ENCODE peak calls at places on chromosomes 7 and 10, in seven cellular contexts. M is stimulated activated naive CD4-positive, alpha-beta T cell treated with Interleukin-2 at 50 U/mL for 16 hours; K is memory B cell; N is kidney epithelial cell; E is DMS79; R is GM20000; I is caudate nucleus. O is an unnamed sample.

GRCh38 chr7:64516451-64516850 is 46.4 kb downstream of the ZNF680 start:
- DNase-seq in M (no peak), K (no peak), N (no peak), E (no peak), R (no peak), I (no peak), O (no peak)

GRCh38 chr7:41870017-41870416 is 167.1 kb upstream of the INHBA start:
- DNase-seq in M (no peak), K (no peak), N (no peak), E (no peak), R (no peak), I (no peak), O (no peak)

GRCh38 chr7:155439311-155440017 is 18.5 kb upstream of the EN2 start:
- DNase-seq in M (no peak), K (no peak), N (no peak), E (no peak), R (no peak), I (no peak), O (no peak)

GRCh38 chr7:157429001-157429679 is 92.3 kb downstream of the DNAJB6 start:
- DNase-seq in M (no peak), K (no peak), N (no peak), E (no peak), R (no peak), I (no peak), O (no peak)

GRCh38 chr7:130896898-130897514 is 163.0 kb upstream of the KLF14 start:
- DNase-seq in M (peak), K (peak), N (no peak), E (no peak), R (peak), I (peak), O (peak)

GRCh38 chr10:11112718-11113117 is 95.0 kb downstream of the CELF2 start:
- DNase-seq in M (no peak), K (no peak), N (no peak), E (no peak), R (no peak), I (no peak), O (no peak)

GRCh38 chr7:25032774-25033743 is 53.1 kb upstream of the OSBPL3 start:
- DNase-seq in M (no peak), K (no peak), N (no peak), E (no peak), R (no peak), I (no peak), O (no peak)

GRCh38 chr10:31757374-31757773 is 171.3 kb downstream of the ARHGAP12 start:
- DNase-seq in M (no peak), K (no peak), N (no peak), E (peak), R (no peak), I (no peak), O (no peak)

GRCh38 chr7:87596696-87597095 is 4.0 kb downstream of the ABCB1 start:
- DNase-seq in M (no peak), K (no peak), N (no peak), E (no peak), R (no peak), I (no peak), O (no peak)

GRCh38 chr10:116742367-116743265 is at the start of gene HSPA12A:
- DNase-seq in M (peak), K (no peak), N (no peak), E (no peak), R (peak), I (peak), O (peak)

GRCh38 chr10:114821293-114821914 is at the start of gene FHIP2A:
- DNase-seq in M (peak), K (peak), N (no peak), E (no peak), R (peak), I (peak), O (peak)

GRCh38 chr7:17608114-17608833 is 309.8 kb downstream of the AHR start:
- DNase-seq in M (no peak), K (no peak), N (no peak), E (no peak), R (no peak), I (no peak), O (no peak)

GRCh38 chr7:211715-212058 is 19.3 kb downstream of the FAM20C start:
- DNase-seq in M (no peak), K (no peak), N (no peak), E (no peak), R (no peak), I (no peak), O (no peak)

GRCh38 chr7:458511-459245 is 61.0 kb downstream of the PDGFA start:
- DNase-seq in M (no peak), K (no peak), N (no peak), E (no peak), R (no peak), I (no peak), O (no peak)

GRCh38 chr7:29332027-29332806 is 137.6 kb downstream of the CHN2 start:
- DNase-seq in M (no peak), K (no peak), N (no peak), E (peak), R (no peak), I (no peak), O (no peak)

GRCh38 chr7:44064791-44065430 is 456 bp downstream of the PGAM2 start:
- DNase-seq in M (no peak), K (no peak), N (no peak), E (no peak), R (no peak), I (no peak), O (no peak)

GRCh38 chr10:10792681-10793080 is 225.0 kb upstream of the CELF2 start:
- DNase-seq in M (no peak), K (no peak), N (peak), E (no peak), R (no peak), I (no peak), O (peak)

GRCh38 chr7:132876576-132876975 is 205.3 kb downstream of the CHCHD3 start:
- DNase-seq in M (no peak), K (no peak), N (no peak), E (no peak), R (no peak), I (no peak), O (no peak)

GRCh38 chr10:129530486-129531065 is 63.5 kb downstream of the MGMT start:
- DNase-seq in M (no peak), K (no peak), N (no peak), E (no peak), R (no peak), I (no peak), O (no peak)

GRCh38 chr7:101535333-101535732 is 93.8 kb downstream of the MYL10 start:
- DNase-seq in M (no peak), K (no peak), N (no peak), E (no peak), R (no peak), I (no peak), O (no peak)

GRCh38 chr7:69864283-69864682 is 266.0 kb downstream of the AUTS2 start:
- DNase-seq in M (no peak), K (no peak), N (no peak), E (no peak), R (no peak), I (no peak), O (no peak)

GRCh38 chr10:124736491-124737136 is 7.6 kb downstream of the FAM53B start:
- DNase-seq in M (no peak), K (no peak), N (no peak), E (no peak), R (no peak), I (peak), O (peak)

GRCh38 chr7:36115448-36116321 is 37.4 kb upstream of the EEPD1 start:
- DNase-seq in M (peak), K (no peak), N (peak), E (no peak), R (peak), I (peak), O (peak)

GRCh38 chr10:103854265-103854686 is 1.1 kb downstream of the SH3PXD2A start:
- DNase-seq in M (no peak), K (no peak), N (no peak), E (no peak), R (no peak), I (no peak), O (no peak)

GRCh38 chr7:1436608-1437007 is 22.7 kb downstream of the MICALL2 start:
- DNase-seq in M (no peak), K (no peak), N (no peak), E (no peak), R (no peak), I (no peak), O (no peak)

GRCh38 chr7:130401101-130401500 is 20.8 kb downstream of the CPA1 start:
- DNase-seq in M (no peak), K (no peak), N (no peak), E (no peak), R (no peak), I (no peak), O (no peak)

GRCh38 chr10:557792-558328 is 131.6 kb downstream of the DIP2C start:
- DNase-seq in M (no peak), K (no peak), N (no peak), E (no peak), R (no peak), I (no peak), O (no peak)

GRCh38 chr7:119219663-119220062 is 995.2 kb downstream of the ANKRD7 start:
- DNase-seq in M (no peak), K (no peak), N (no peak), E (no peak), R (no peak), I (no peak), O (no peak)

GRCh38 chr7:26202019-26202985 is 757 bp downstream of the CBX3 start:
- DNase-seq in M (peak), K (peak), N (no peak), E (no peak), R (peak), I (peak), O (peak)

GRCh38 chr10:62492012-62492869 is 118.1 kb downstream of the ZNF365 start:
- DNase-seq in M (no peak), K (peak), N (no peak), E (no peak), R (peak), I (no peak), O (peak)

GRCh38 chr7:80439894-80440811 is 71.7 kb downstream of the GNAT3 start:
- DNase-seq in M (no peak), K (no peak), N (no peak), E (no peak), R (no peak), I (no peak), O (no peak)

GRCh38 chr7:31935671-31936070 is 134.5 kb downstream of the PDE1C start:
- DNase-seq in M (no peak), K (no peak), N (no peak), E (no peak), R (no peak), I (no peak), O (no peak)

GRCh38 chr10:73414230-73414981 is 548 bp upstream of the ANXA7 start:
- DNase-seq in M (no peak), K (no peak), N (no peak), E (no peak), R (no peak), I (no peak), O (no peak)

GRCh38 chr7:98240961-98241673 is 10.9 kb downstream of the TECPR1 start:
- DNase-seq in M (no peak), K (peak), N (no peak), E (no peak), R (peak), I (no peak), O (peak)

GRCh38 chr7:95104739-95105138 is 197.3 kb downstream of the PPP1R9A start:
- DNase-seq in M (no peak), K (no peak), N (peak), E (peak), R (no peak), I (no peak), O (peak)

GRCh38 chr7:29494350-29494749 is 69.3 kb upstream of the PRR15 start:
- DNase-seq in M (no peak), K (no peak), N (no peak), E (no peak), R (no peak), I (no peak), O (no peak)

GRCh38 chr10:3525832-3526449 is 259.1 kb downstream of the KLF6 start:
- DNase-seq in M (no peak), K (no peak), N (peak), E (no peak), R (no peak), I (no peak), O (peak)

GRCh38 chr7:101363734-101364374 is 1.2 kb downstream of the COL26A1 start:
- DNase-seq in M (peak), K (peak), N (no peak), E (peak), R (peak), I (peak), O (peak)

O was measured in ACHN.